ENCODE peak calls at places on chromosomes 7 and 10, in ten cellular contexts. One of them, this sample, is unnamed.

GRCh38 chr7:48168159-48168558 is 3.1 kb upstream of the ABCA13 start:
- DNase-seq in activated CD4-positive, alpha-beta T cell treated with anti-CD3 and anti-CD28 coated beads for 36 hours: no peak
- DNase-seq in iPS DF 6.9: no peak
- DNase-seq in stimulated activated naive CD8-positive, alpha-beta T cell treated with anti-CD3 and anti-CD28 coated beads, Interleukin-15, Interleukin-2, amounts not matched to agents 100 U/mL and 50 U/mL, for 24 hours: no peak
- DNase-seq in AG04450: no peak
- DNase-seq in GM12865: no peak
- DNase-seq in NCI-H2107: no peak
- DNase-seq in HEK293T: no peak
- DNase-seq in choroid plexus epithelial cell: peak
- DNase-seq in HFFc6: peak
- DNase-seq in this sample: no peak

GRCh38 chr7:150481207-150481920 is 30.9 kb downstream of the GIMAP8 start:
- DNase-seq in activated CD4-positive, alpha-beta T cell treated with anti-CD3 and anti-CD28 coated beads for 36 hours: peak
- DNase-seq in iPS DF 6.9: no peak
- DNase-seq in stimulated activated naive CD8-positive, alpha-beta T cell treated with anti-CD3 and anti-CD28 coated beads, Interleukin-15, Interleukin-2, amounts not matched to agents 100 U/mL and 50 U/mL, for 24 hours: no peak
- DNase-seq in AG04450: no peak
- DNase-seq in GM12865: no peak
- DNase-seq in NCI-H2107: no peak
- DNase-seq in HEK293T: no peak
- DNase-seq in choroid plexus epithelial cell: no peak
- DNase-seq in HFFc6: no peak
- DNase-seq in this sample: no peak

GRCh38 chr7:34842782-34843181 is 184.8 kb downstream of the NPSR1 start:
- DNase-seq in activated CD4-positive, alpha-beta T cell treated with anti-CD3 and anti-CD28 coated beads for 36 hours: no peak
- DNase-seq in iPS DF 6.9: no peak
- DNase-seq in stimulated activated naive CD8-positive, alpha-beta T cell treated with anti-CD3 and anti-CD28 coated beads, Interleukin-15, Interleukin-2, amounts not matched to agents 100 U/mL and 50 U/mL, for 24 hours: no peak
- DNase-seq in AG04450: no peak
- DNase-seq in GM12865: no peak
- DNase-seq in NCI-H2107: no peak
- DNase-seq in HEK293T: no peak
- DNase-seq in choroid plexus epithelial cell: peak
- DNase-seq in HFFc6: no peak
- DNase-seq in this sample: no peak

GRCh38 chr10:36256166-36256565 is 614.1 kb upstream of the FZD8 start:
- DNase-seq in activated CD4-positive, alpha-beta T cell treated with anti-CD3 and anti-CD28 coated beads for 36 hours: no peak
- DNase-seq in iPS DF 6.9: no peak
- DNase-seq in stimulated activated naive CD8-positive, alpha-beta T cell treated with anti-CD3 and anti-CD28 coated beads, Interleukin-15, Interleukin-2, amounts not matched to agents 100 U/mL and 50 U/mL, for 24 hours: no peak
- DNase-seq in AG04450: no peak
- DNase-seq in GM12865: no peak
- DNase-seq in NCI-H2107: no peak
- DNase-seq in HEK293T: no peak
- DNase-seq in choroid plexus epithelial cell: peak
- DNase-seq in HFFc6: no peak
- DNase-seq in this sample: no peak

GRCh38 chr7:44608916-44609648 is 2.7 kb downstream of the OGDH start:
- DNase-seq in activated CD4-positive, alpha-beta T cell treated with anti-CD3 and anti-CD28 coated beads for 36 hours: peak
- DNase-seq in iPS DF 6.9: no peak
- DNase-seq in stimulated activated naive CD8-positive, alpha-beta T cell treated with anti-CD3 and anti-CD28 coated beads, Interleukin-15, Interleukin-2, amounts not matched to agents 100 U/mL and 50 U/mL, for 24 hours: peak
- DNase-seq in AG04450: no peak
- DNase-seq in GM12865: no peak
- DNase-seq in NCI-H2107: no peak
- DNase-seq in HEK293T: no peak
- DNase-seq in choroid plexus epithelial cell: no peak
- DNase-seq in HFFc6: peak
- DNase-seq in this sample: no peak

GRCh38 chr7:46291601-46292150 is 370.6 kb upstream of the IGFBP3 start:
- DNase-seq in activated CD4-positive, alpha-beta T cell treated with anti-CD3 and anti-CD28 coated beads for 36 hours: no peak
- DNase-seq in iPS DF 6.9: no peak
- DNase-seq in stimulated activated naive CD8-positive, alpha-beta T cell treated with anti-CD3 and anti-CD28 coated beads, Interleukin-15, Interleukin-2, amounts not matched to agents 100 U/mL and 50 U/mL, for 24 hours: no peak
- DNase-seq in AG04450: no peak
- DNase-seq in GM12865: peak
- DNase-seq in NCI-H2107: no peak
- DNase-seq in HEK293T: no peak
- DNase-seq in choroid plexus epithelial cell: peak
- DNase-seq in HFFc6: peak
- DNase-seq in this sample: no peak

GRCh38 chr10:49594594-49594993 is 15.5 kb upstream of the SLC18A3 start:
- DNase-seq in activated CD4-positive, alpha-beta T cell treated with anti-CD3 and anti-CD28 coated beads for 36 hours: peak
- DNase-seq in iPS DF 6.9: no peak
- DNase-seq in stimulated activated naive CD8-positive, alpha-beta T cell treated with anti-CD3 and anti-CD28 coated beads, Interleukin-15, Interleukin-2, amounts not matched to agents 100 U/mL and 50 U/mL, for 24 hours: peak
- DNase-seq in AG04450: peak
- DNase-seq in GM12865: peak
- DNase-seq in NCI-H2107: peak
- DNase-seq in HEK293T: peak
- DNase-seq in choroid plexus epithelial cell: peak
- DNase-seq in HFFc6: peak
- DNase-seq in this sample: no peak

GRCh38 chr10:27240891-27241639 is 468 bp upstream of the ACBD5 start:
- DNase-seq in activated CD4-positive, alpha-beta T cell treated with anti-CD3 and anti-CD28 coated beads for 36 hours: peak
- DNase-seq in iPS DF 6.9: no peak
- DNase-seq in stimulated activated naive CD8-positive, alpha-beta T cell treated with anti-CD3 and anti-CD28 coated beads, Interleukin-15, Interleukin-2, amounts not matched to agents 100 U/mL and 50 U/mL, for 24 hours: peak
- DNase-seq in AG04450: no peak
- DNase-seq in GM12865: peak
- DNase-seq in NCI-H2107: no peak
- DNase-seq in HEK293T: no peak
- DNase-seq in choroid plexus epithelial cell: peak
- DNase-seq in HFFc6: no peak
- DNase-seq in this sample: peak

GRCh38 chr7:103640031-103640779 is 194.2 kb upstream of the SLC26A5 start:
- DNase-seq in activated CD4-positive, alpha-beta T cell treated with anti-CD3 and anti-CD28 coated beads for 36 hours: no peak
- DNase-seq in iPS DF 6.9: no peak
- DNase-seq in stimulated activated naive CD8-positive, alpha-beta T cell treated with anti-CD3 and anti-CD28 coated beads, Interleukin-15, Interleukin-2, amounts not matched to agents 100 U/mL and 50 U/mL, for 24 hours: no peak
- DNase-seq in AG04450: peak
- DNase-seq in GM12865: no peak
- DNase-seq in NCI-H2107: no peak
- DNase-seq in HEK293T: no peak
- DNase-seq in choroid plexus epithelial cell: peak
- DNase-seq in HFFc6: peak
- DNase-seq in this sample: no peak

GRCh38 chr10:48364659-48365405 is 58.4 kb downstream of the MAPK8 start:
- DNase-seq in activated CD4-positive, alpha-beta T cell treated with anti-CD3 and anti-CD28 coated beads for 36 hours: no peak
- DNase-seq in iPS DF 6.9: no peak
- DNase-seq in stimulated activated naive CD8-positive, alpha-beta T cell treated with anti-CD3 and anti-CD28 coated beads, Interleukin-15, Interleukin-2, amounts not matched to agents 100 U/mL and 50 U/mL, for 24 hours: no peak
- DNase-seq in AG04450: peak
- DNase-seq in GM12865: no peak
- DNase-seq in NCI-H2107: no peak
- DNase-seq in HEK293T: no peak
- DNase-seq in choroid plexus epithelial cell: peak
- DNase-seq in HFFc6: peak
- DNase-seq in this sample: no peak

GRCh38 chr7:27148031-27148775 is 629 bp upstream of the HOXA6 start:
- DNase-seq in activated CD4-positive, alpha-beta T cell treated with anti-CD3 and anti-CD28 coated beads for 36 hours: peak
- DNase-seq in iPS DF 6.9: no peak
- DNase-seq in stimulated activated naive CD8-positive, alpha-beta T cell treated with anti-CD3 and anti-CD28 coated beads, Interleukin-15, Interleukin-2, amounts not matched to agents 100 U/mL and 50 U/mL, for 24 hours: no peak
- DNase-seq in AG04450: no peak
- DNase-seq in GM12865: no peak
- DNase-seq in NCI-H2107: no peak
- DNase-seq in HEK293T: no peak
- DNase-seq in choroid plexus epithelial cell: no peak
- DNase-seq in HFFc6: no peak
- DNase-seq in this sample: peak

GRCh38 chr7:132180481-132180880 is 395.8 kb downstream of the PLXNA4 start:
- DNase-seq in activated CD4-positive, alpha-beta T cell treated with anti-CD3 and anti-CD28 coated beads for 36 hours: no peak
- DNase-seq in iPS DF 6.9: no peak
- DNase-seq in stimulated activated naive CD8-positive, alpha-beta T cell treated with anti-CD3 and anti-CD28 coated beads, Interleukin-15, Interleukin-2, amounts not matched to agents 100 U/mL and 50 U/mL, for 24 hours: no peak
- DNase-seq in AG04450: no peak
- DNase-seq in GM12865: no peak
- DNase-seq in NCI-H2107: no peak
- DNase-seq in HEK293T: no peak
- DNase-seq in choroid plexus epithelial cell: no peak
- DNase-seq in HFFc6: no peak
- DNase-seq in this sample: no peak

GRCh38 chr10:123808873-123809272 is 82.7 kb downstream of the CPXM2 start:
- DNase-seq in activated CD4-positive, alpha-beta T cell treated with anti-CD3 and anti-CD28 coated beads for 36 hours: peak
- DNase-seq in iPS DF 6.9: no peak
- DNase-seq in stimulated activated naive CD8-positive, alpha-beta T cell treated with anti-CD3 and anti-CD28 coated beads, Interleukin-15, Interleukin-2, amounts not matched to agents 100 U/mL and 50 U/mL, for 24 hours: no peak
- DNase-seq in AG04450: no peak
- DNase-seq in GM12865: no peak
- DNase-seq in NCI-H2107: no peak
- DNase-seq in HEK293T: no peak
- DNase-seq in choroid plexus epithelial cell: peak
- DNase-seq in HFFc6: peak
- DNase-seq in this sample: no peak

GRCh38 chr7:43565786-43566185 is 17.1 kb upstream of the STK17A start:
- DNase-seq in activated CD4-positive, alpha-beta T cell treated with anti-CD3 and anti-CD28 coated beads for 36 hours: no peak
- DNase-seq in iPS DF 6.9: no peak
- DNase-seq in stimulated activated naive CD8-positive, alpha-beta T cell treated with anti-CD3 and anti-CD28 coated beads, Interleukin-15, Interleukin-2, amounts not matched to agents 100 U/mL and 50 U/mL, for 24 hours: no peak
- DNase-seq in AG04450: no peak
- DNase-seq in GM12865: no peak
- DNase-seq in NCI-H2107: no peak
- DNase-seq in HEK293T: no peak
- DNase-seq in choroid plexus epithelial cell: peak
- DNase-seq in HFFc6: no peak
- DNase-seq in this sample: no peak

GRCh38 chr7:18352339-18353255 is 143.0 kb upstream of the HDAC9 start:
- DNase-seq in activated CD4-positive, alpha-beta T cell treated with anti-CD3 and anti-CD28 coated beads for 36 hours: peak
- DNase-seq in iPS DF 6.9: no peak
- DNase-seq in stimulated activated naive CD8-positive, alpha-beta T cell treated with anti-CD3 and anti-CD28 coated beads, Interleukin-15, Interleukin-2, amounts not matched to agents 100 U/mL and 50 U/mL, for 24 hours: peak
- DNase-seq in AG04450: peak
- DNase-seq in GM12865: peak
- DNase-seq in NCI-H2107: peak
- DNase-seq in HEK293T: peak
- DNase-seq in choroid plexus epithelial cell: peak
- DNase-seq in HFFc6: peak
- DNase-seq in this sample: no peak

GRCh38 chr10:60048146-60048545 is 141.8 kb upstream of the CCDC6 start:
- DNase-seq in activated CD4-positive, alpha-beta T cell treated with anti-CD3 and anti-CD28 coated beads for 36 hours: no peak
- DNase-seq in iPS DF 6.9: peak
- DNase-seq in stimulated activated naive CD8-positive, alpha-beta T cell treated with anti-CD3 and anti-CD28 coated beads, Interleukin-15, Interleukin-2, amounts not matched to agents 100 U/mL and 50 U/mL, for 24 hours: no peak
- DNase-seq in AG04450: no peak
- DNase-seq in GM12865: no peak
- DNase-seq in NCI-H2107: no peak
- DNase-seq in HEK293T: peak
- DNase-seq in choroid plexus epithelial cell: peak
- DNase-seq in HFFc6: peak
- DNase-seq in this sample: no peak

GRCh38 chr10:11684717-11685645 is 57.2 kb upstream of the ECHDC3 start:
- DNase-seq in activated CD4-positive, alpha-beta T cell treated with anti-CD3 and anti-CD28 coated beads for 36 hours: peak
- DNase-seq in iPS DF 6.9: no peak
- DNase-seq in stimulated activated naive CD8-positive, alpha-beta T cell treated with anti-CD3 and anti-CD28 coated beads, Interleukin-15, Interleukin-2, amounts not matched to agents 100 U/mL and 50 U/mL, for 24 hours: peak
- DNase-seq in AG04450: peak
- DNase-seq in GM12865: peak
- DNase-seq in NCI-H2107: no peak
- DNase-seq in HEK293T: peak
- DNase-seq in choroid plexus epithelial cell: peak
- DNase-seq in HFFc6: peak
- DNase-seq in this sample: no peak

This sample was measured in NCI-H187.